ENCODE peak calls at places on chromosomes 3 and 15, in six cellular contexts. R, V, H, F, G and Z are unnamed samples.

GRCh38 chr3:188760408-188760807 is 411.4 kb upstream of the TPRG1 start:
- DNase-seq in R (no peak), V (no peak), H (no peak), F (peak), G (no peak), Z (no peak)

GRCh38 chr3:86976206-86976605 is 14.7 kb downstream of the VGLL3 start:
- DNase-seq in F (no peak), H (no peak), V (no peak), R (no peak), G (no peak), Z (no peak)

GRCh38 chr3:16993227-16993626 is 108.5 kb downstream of the PLCL2 start:
- DNase-seq in F (peak), G (no peak), V (no peak), R (peak), H (no peak), Z (no peak)

GRCh38 chr3:129360224-129360623 is 68.2 kb downstream of the EFCAB12 start:
- DNase-seq in F (no peak), R (no peak), G (no peak), H (no peak), V (no peak), Z (no peak)

GRCh38 chr3:108602249-108602934 is 12.9 kb downstream of the DZIP3 start:
- DNase-seq in R (peak), F (no peak), G (no peak), V (peak), H (no peak), Z (no peak)

GRCh38 chr3:128021768-128022372 is 30.4 kb upstream of the SEC61A1 start:
- DNase-seq in G (no peak), F (no peak), H (no peak), R (no peak), V (no peak), Z (no peak)

GRCh38 chr3:63940389-63940757 is 28.2 kb upstream of the SCAANT1 start:
- DNase-seq in H (no peak), G (no peak), F (peak), V (no peak), R (no peak), Z (no peak)

GRCh38 chr15:68311859-68312557 is 34.5 kb downstream of the FEM1B start:
- DNase-seq in F (no peak), R (no peak), H (no peak), G (peak), V (no peak), Z (no peak)

GRCh38 chr3:115071611-115072010 is 75.5 kb downstream of the ZBTB20 start:
- DNase-seq in H (no peak), V (no peak), F (peak), R (no peak), G (no peak), Z (peak)

GRCh38 chr15:95843241-95843851 is 487.2 kb upstream of the NR2F2 start:
- DNase-seq in H (no peak), G (no peak), V (no peak), F (peak), R (peak), Z (peak)

GRCh38 chr3:176714034-176714433 is 483.2 kb downstream of the TBL1XR1 start:
- DNase-seq in V (no peak), H (no peak), F (no peak), G (no peak), R (peak), Z (no peak)

GRCh38 chr3:195240171-195240701 is 30.7 kb downstream of the XXYLT1 start:
- DNase-seq in V (no peak), H (no peak), F (no peak), G (peak), R (peak), Z (no peak)

GRCh38 chr3:190014940-190015339 is 105.8 kb downstream of the P3H2 start:
- DNase-seq in R (no peak), V (no peak), H (no peak), G (no peak), F (no peak), Z (no peak)

GRCh38 chr3:178551916-178552321 is 15.7 kb downstream of the KCNMB2 start:
- DNase-seq in H (no peak), R (peak), V (no peak), G (no peak), F (peak), Z (no peak)

GRCh38 chr3:104519968-104520655 is 846.6 kb upstream of the ALCAM start:
- DNase-seq in H (no peak), R (no peak), F (peak), G (no peak), V (no peak), Z (no peak)

GRCh38 chr3:17372811-17373210 is 369.6 kb downstream of the TBC1D5 start:
- DNase-seq in R (no peak), V (no peak), H (no peak), F (peak), G (no peak), Z (no peak)

GRCh38 chr3:69690-70089 is 126.9 kb upstream of the CHL1 start:
- DNase-seq in R (no peak), H (no peak), V (no peak), F (peak), G (no peak), Z (no peak)

GRCh38 chr3:170425491-170426239 is 7.0 kb downstream of the CLDN11 start:
- DNase-seq in H (no peak), G (no peak), F (no peak), V (no peak), R (no peak), Z (no peak)

GRCh38 chr3:193996641-193997089 is 139.3 kb upstream of the HES1 start:
- DNase-seq in R (no peak), G (no peak), F (no peak), V (no peak), H (no peak), Z (no peak)

GRCh38 chr3:109023656-109024254 is 70.1 kb upstream of the GUCA1C start:
- DNase-seq in V (peak), G (no peak), F (peak), H (peak), R (peak), Z (peak)

GRCh38 chr3:195542691-195543641 is at the start of gene PPP1R2:
- DNase-seq in V (peak), G (peak), H (peak), R (peak), F (peak), Z (peak)

GRCh38 chr15:45653702-45654424 is 19.0 kb downstream of the SQOR start:
- DNase-seq in V (no peak), H (no peak), G (no peak), R (peak), F (peak), Z (no peak)

GRCh38 chr3:187039723-187040414 is 99.4 kb downstream of the RPL39L start:
- DNase-seq in V (no peak), G (no peak), R (no peak), H (no peak), F (no peak), Z (no peak)

GRCh38 chr3:31575448-31575847 is 42.7 kb downstream of the STT3B start:
- DNase-seq in F (no peak), H (no peak), G (no peak), V (no peak), R (no peak), Z (no peak)

GRCh38 chr15:76501726-76502125 is 165.2 kb downstream of the ISL2 start:
- DNase-seq in R (no peak), H (no peak), V (no peak), G (no peak), F (peak), Z (no peak)

GRCh38 chr3:188259611-188260010 is 105.7 kb downstream of the LPP start:
- DNase-seq in F (no peak), H (no peak), R (no peak), G (no peak), V (no peak), Z (no peak)

GRCh38 chr3:195095035-195095703 is 175.8 kb downstream of the XXYLT1 start:
- DNase-seq in G (no peak), R (no peak), V (peak), F (no peak), H (no peak), Z (no peak)

GRCh38 chr15:55247276-55247675 is 42.3 kb downstream of the RAB27A start:
- DNase-seq in G (no peak), R (no peak), H (no peak), F (no peak), V (no peak), Z (no peak)

GRCh38 chr15:77599899-77600298 is 32.8 kb downstream of the LINGO1 start:
- DNase-seq in V (no peak), F (peak), R (no peak), H (no peak), G (peak), Z (no peak)

GRCh38 chr3:71701251-71701650 is 24.0 kb downstream of the EIF4E3 start:
- DNase-seq in G (no peak), F (no peak), V (no peak), R (no peak), H (no peak), Z (no peak)

GRCh38 chr15:77617507-77618285 is 15.0 kb downstream of the LINGO1 start:
- DNase-seq in G (no peak), H (peak), R (no peak), F (no peak), V (no peak), Z (no peak)

GRCh38 chr3:102179321-102180290 is 255.2 kb upstream of the ZPLD1 start:
- DNase-seq in H (no peak), G (no peak), R (no peak), F (peak), V (no peak), Z (no peak)

GRCh38 chr3:36907911-36908646 is 36.8 kb downstream of the TRANK1 start:
- DNase-seq in R (peak), G (peak), F (peak), V (peak), H (peak), Z (no peak)

DNA sequence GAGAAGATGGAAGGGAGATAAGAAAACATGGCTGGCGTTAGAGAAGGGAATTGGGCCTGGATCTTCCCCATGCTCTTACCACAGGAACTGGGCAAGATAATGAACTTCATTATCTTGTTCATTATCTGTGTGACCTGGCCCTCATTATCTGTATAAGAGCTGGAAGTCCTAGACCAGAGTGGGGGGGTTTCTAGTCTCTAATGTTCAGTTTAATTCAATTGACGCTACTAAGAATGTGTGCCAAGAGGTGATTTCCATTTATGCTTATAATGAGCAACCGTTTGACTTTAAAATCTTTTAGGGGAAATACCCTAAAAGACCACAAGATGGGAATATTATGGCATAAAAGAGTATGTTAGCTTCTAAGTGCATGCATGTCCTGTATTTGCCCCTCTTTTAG is 59.1 kb upstream of the CSTA start:
- DNase-seq in G (no peak), V (no peak), H (no peak), R (no peak), F (no peak), Z (no peak)
- TF ChIP-seq CTCF in G (no peak), V (no peak), H (no peak), R (peak), F (no peak), Z (no peak)

GRCh38 chr15:52164631-52165265 is 26.4 kb downstream of the GNB5 start:
- DNase-seq in G (no peak), F (peak), V (peak), R (no peak), H (no peak), Z (no peak)

GRCh38 chr15:52162876-52163275 is 28.3 kb downstream of the GNB5 start:
- DNase-seq in G (no peak), H (no peak), F (no peak), R (no peak), V (no peak), Z (no peak)

GRCh38 chr15:52162260-52162659 is 28.9 kb downstream of the GNB5 start:
- DNase-seq in R (no peak), G (no peak), H (no peak), F (no peak), V (no peak), Z (peak)

GRCh38 chr15:52161406-52161966 is 29.7 kb downstream of the GNB5 start:
- DNase-seq in H (no peak), V (no peak), F (no peak), R (no peak), G (no peak), Z (no peak)

DNA sequence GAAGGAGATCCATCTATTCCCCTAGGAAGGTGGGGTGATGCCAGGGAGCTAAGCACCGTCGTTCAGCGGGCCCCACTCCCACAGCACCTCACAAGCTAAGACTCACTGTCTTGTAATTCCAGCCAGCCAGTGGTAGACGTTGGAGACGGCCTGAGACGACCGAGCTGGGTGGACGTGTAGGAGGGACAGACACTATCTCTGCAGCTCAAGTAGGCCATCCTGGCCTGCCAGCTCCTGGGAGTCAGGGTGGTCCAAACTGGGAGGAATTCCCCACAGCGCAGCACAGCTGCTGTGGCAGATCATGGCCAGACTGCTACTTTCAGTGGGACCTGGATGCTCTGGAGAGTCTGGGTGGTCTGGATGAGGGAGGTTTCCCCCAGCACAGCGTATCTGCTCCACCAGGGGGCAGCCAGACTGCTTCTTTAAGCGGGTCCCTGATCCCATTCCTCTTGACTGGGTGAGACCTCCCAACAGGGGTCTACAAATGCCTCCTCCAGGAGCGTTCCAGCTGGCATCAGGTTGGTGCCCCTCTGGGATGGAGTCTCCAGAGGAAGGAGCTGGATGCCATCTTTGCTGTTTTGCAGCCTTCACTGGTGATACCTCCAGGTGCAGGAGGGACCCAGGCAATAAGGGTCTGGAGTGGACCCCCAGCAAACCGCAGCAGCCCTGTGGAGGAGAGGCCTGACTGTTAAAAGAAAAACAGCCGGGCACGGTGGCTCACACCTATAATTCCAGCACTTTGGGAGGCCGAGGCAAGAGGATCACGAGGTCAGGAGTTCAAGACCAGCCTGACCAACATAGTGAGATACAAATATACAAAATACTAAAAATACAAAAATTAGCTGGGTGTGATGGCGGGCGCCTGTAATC is 27.6 kb downstream of the GNB5 start:
- DNase-seq in G (peak), V (no peak), F (no peak), R (no peak), H (no peak), Z (no peak)
- TF ChIP-seq CTCF in G (no peak), V (peak), F (peak), R (no peak), H (no peak), Z (no peak)

GRCh38 chr3:33145221-33145900 is 31.5 kb downstream of the CRTAP start:
- DNase-seq in F (no peak), G (no peak), H (no peak), V (no peak), R (no peak), Z (no peak)

GRCh38 chr3:33145901-33146580 is 32.2 kb downstream of the CRTAP start:
- DNase-seq in V (no peak), H (no peak), F (no peak), G (no peak), R (no peak), Z (no peak)

GRCh38 chr3:33146791-33147445 is 33.1 kb downstream of the CRTAP start:
- DNase-seq in V (no peak), F (peak), G (no peak), R (peak), H (no peak), Z (no peak)

GRCh38 chr3:33141006-33141405 is 27.2 kb downstream of the CRTAP start:
- DNase-seq in F (no peak), V (no peak), G (no peak), H (no peak), R (no peak), Z (no peak)

GRCh38 chr3:33144433-33144832 is 30.6 kb downstream of the CRTAP start:
- DNase-seq in H (no peak), R (no peak), V (no peak), G (no peak), F (no peak), Z (no peak)
- TF ChIP-seq CTCF in H (peak), R (peak), V (peak), G (no peak), F (peak), Z (peak)

GRCh38 chr3:73098026-73098425 is 36.6 kb downstream of the EBLN2 start:
- DNase-seq in H (no peak), F (no peak), V (no peak), G (no peak), R (no peak), Z (no peak)

GRCh38 chr3:73096169-73096568 is 34.7 kb downstream of the EBLN2 start:
- DNase-seq in V (no peak), G (no peak), R (no peak), H (no peak), F (no peak), Z (no peak)

GRCh38 chr3:73098873-73099272 is 37.4 kb downstream of the EBLN2 start:
- DNase-seq in V (no peak), R (no peak), H (no peak), G (no peak), F (no peak), Z (no peak)

GRCh38 chr3:73094951-73095350 is 33.5 kb downstream of the EBLN2 start:
- DNase-seq in H (no peak), R (no peak), V (no peak), G (no peak), F (no peak), Z (no peak)

DNA sequence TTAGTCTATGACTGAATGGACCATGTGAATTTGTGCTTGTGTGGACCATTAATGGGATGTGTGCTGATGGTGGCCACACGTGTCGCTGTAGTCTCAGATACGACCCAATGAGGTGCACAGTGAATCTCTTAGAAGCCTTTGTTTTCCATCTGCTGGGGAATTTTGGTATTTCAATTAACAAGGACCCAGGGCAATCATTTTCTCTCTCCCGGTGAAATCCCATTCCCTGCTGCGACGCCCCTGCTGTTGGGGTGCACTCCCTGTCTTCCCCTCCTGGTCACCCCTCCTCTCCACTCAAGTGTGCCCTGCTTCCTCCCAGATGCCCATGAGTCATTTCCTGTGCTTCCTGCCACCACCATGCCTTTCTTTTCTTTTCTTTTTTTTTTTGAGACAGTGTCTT is 32.7 kb downstream of the EBLN2 start:
- DNase-seq in R (no peak), G (no peak), H (no peak), F (no peak), V (no peak), Z (no peak)
- TF ChIP-seq CTCF in R (no peak), G (no peak), H (no peak), F (peak), V (no peak), Z (no peak)

GRCh38 chr3:101131767-101132166 is 138.5 kb upstream of the ABI3BP start:
- DNase-seq in V (no peak), F (no peak), R (no peak), G (no peak), H (no peak), Z (no peak)
- TF ChIP-seq CTCF in V (no peak), F (peak), R (no peak), G (no peak), H (no peak), Z (no peak)

GRCh38 chr15:80431635-80432034 is 27.5 kb downstream of the ARNT2 start:
- DNase-seq in F (no peak), V (no peak), G (peak), R (no peak), H (no peak), Z (no peak)
- TF ChIP-seq CTCF in F (no peak), V (no peak), G (no peak), R (no peak), H (no peak), Z (no peak)

GRCh38 chr3:11653298-11654055 is 9.8 kb upstream of the VGLL4 start:
- DNase-seq in H (no peak), G (no peak), V (no peak), R (peak), F (no peak), Z (no peak)
- TF ChIP-seq CTCF in H (no peak), G (no peak), V (no peak), R (peak), F (no peak), Z (no peak)